ENCODE peak calls at places on chromosome 12, in five cellular contexts. U, L, Z, G and P are unnamed samples.

GRCh38 chr12:5317556-5317955 is 114.4 kb upstream of the NTF3 start:
- DNase-seq in Z (no peak), G (no peak), L (no peak), U (peak), P (no peak)

GRCh38 chr12:89245090-89245489 is 107.2 kb downstream of the DUSP6 start:
- DNase-seq in U (peak), G (no peak), Z (peak), L (peak), P (no peak)

GRCh38 chr12:25433581-25434325 is 119.3 kb downstream of the LMNTD1 start:
- DNase-seq in G (no peak), L (no peak), U (peak), Z (no peak), P (no peak)

GRCh38 chr12:67220065-67220464 is 49.1 kb upstream of the CAND1 start:
- DNase-seq in U (no peak), G (no peak), Z (no peak), L (peak), P (no peak)

GRCh38 chr12:67910360-67911292 is 78.6 kb upstream of the IFNG-AS1 start:
- DNase-seq in L (no peak), G (no peak), U (peak), Z (no peak), P (no peak)

GRCh38 chr12:11718768-11719253 is 69.3 kb downstream of the ETV6 start:
- DNase-seq in L (no peak), U (peak), G (no peak), Z (no peak), P (no peak)

GRCh38 chr12:47907851-47908454 is 3.2 kb upstream of the VDR start:
- DNase-seq in Z (no peak), U (no peak), G (no peak), L (no peak), P (no peak)

GRCh38 chr12:122799635-122800243 is 25.4 kb downstream of the CCDC62 start:
- DNase-seq in Z (no peak), U (no peak), G (no peak), L (no peak), P (no peak)

GRCh38 chr12:94099191-94099983 is 49.0 kb upstream of the PLXNC1 start:
- DNase-seq in U (peak), G (no peak), L (no peak), Z (no peak), P (no peak)

GRCh38 chr12:131473261-131473660 is 237.6 kb upstream of the SFSWAP start:
- DNase-seq in L (no peak), U (no peak), G (no peak), Z (no peak), P (no peak)

GRCh38 chr12:5441497-5442236 is 9.8 kb downstream of the NTF3 start:
- DNase-seq in G (no peak), L (peak), Z (no peak), U (peak), P (no peak)

GRCh38 chr12:113208041-113208934 is 13.0 kb upstream of the TPCN1 start:
- DNase-seq in L (peak), G (no peak), U (no peak), Z (peak), P (no peak)

GRCh38 chr12:94191023-94191422 is 42.6 kb downstream of the PLXNC1 start:
- DNase-seq in Z (no peak), G (no peak), U (no peak), L (no peak), P (no peak)

GRCh38 chr12:6935551-6936377 is 7.9 kb upstream of the RNU7-1 start:
- DNase-seq in L (no peak), G (no peak), Z (no peak), U (no peak), P (no peak)

GRCh38 chr12:20274008-20274407 is 94.3 kb upstream of the PDE3A start:
- DNase-seq in L (no peak), U (no peak), G (no peak), Z (no peak), P (no peak)

GRCh38 chr12:109192358-109192757 is 76.0 kb downstream of the ACACB start:
- DNase-seq in L (no peak), Z (no peak), G (no peak), U (peak), P (no peak)

GRCh38 chr12:57852620-57853509 is 6.3 kb upstream of the CTDSP2 start:
- DNase-seq in Z (no peak), L (peak), U (no peak), G (peak), P (no peak)

GRCh38 chr12:64610660-64611429 is 550 bp downstream of the RASSF3 start:
- DNase-seq in Z (peak), U (peak), G (peak), L (peak), P (no peak)

DNA sequence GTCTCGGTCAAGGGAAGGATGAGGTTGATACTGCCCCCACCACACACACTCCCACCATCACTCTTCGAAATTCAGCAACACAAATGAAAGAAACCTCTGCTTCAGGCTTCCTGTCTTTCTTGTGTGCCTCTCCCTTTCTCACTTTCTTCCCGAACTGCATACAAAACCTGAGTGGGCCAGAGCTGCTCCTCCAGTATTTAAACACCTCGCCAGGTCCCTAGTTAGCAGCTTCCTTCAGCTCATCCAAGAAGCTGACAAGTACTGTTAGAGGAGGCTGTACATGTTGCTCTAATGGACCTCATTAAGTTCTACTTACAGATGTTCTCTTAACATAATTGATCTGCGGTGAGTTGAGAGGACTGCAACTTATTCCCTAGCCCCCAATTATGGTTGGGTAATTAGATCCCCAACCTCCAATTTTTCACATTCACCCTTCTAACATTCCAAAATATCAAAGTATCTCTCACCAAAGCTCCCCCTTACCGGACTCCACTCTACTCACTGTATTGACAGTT is 4.1 kb upstream of the LMO3 start:
- DNase-seq in U (no peak), Z (no peak), L (no peak), G (no peak), P (no peak)
- H3K27ac ChIP-seq in U (no peak), Z (peak), L (no peak), G (peak), P (peak)

GRCh38 chr12:54863948-54864584 is 9.8 kb downstream of the MUCL1 start:
- DNase-seq in L (no peak), G (no peak), Z (no peak), U (no peak), P (no peak)
- H3K27ac ChIP-seq in L (no peak), G (no peak), Z (no peak), U (no peak), P (no peak)

GRCh38 chr12:106767954-106768501 is 6.5 kb upstream of the RIC8B start:
- DNase-seq in G (no peak), U (peak), Z (no peak), L (peak), P (no peak)
- H3K27ac ChIP-seq in G (no peak), U (peak), Z (no peak), L (peak), P (peak)

DNA sequence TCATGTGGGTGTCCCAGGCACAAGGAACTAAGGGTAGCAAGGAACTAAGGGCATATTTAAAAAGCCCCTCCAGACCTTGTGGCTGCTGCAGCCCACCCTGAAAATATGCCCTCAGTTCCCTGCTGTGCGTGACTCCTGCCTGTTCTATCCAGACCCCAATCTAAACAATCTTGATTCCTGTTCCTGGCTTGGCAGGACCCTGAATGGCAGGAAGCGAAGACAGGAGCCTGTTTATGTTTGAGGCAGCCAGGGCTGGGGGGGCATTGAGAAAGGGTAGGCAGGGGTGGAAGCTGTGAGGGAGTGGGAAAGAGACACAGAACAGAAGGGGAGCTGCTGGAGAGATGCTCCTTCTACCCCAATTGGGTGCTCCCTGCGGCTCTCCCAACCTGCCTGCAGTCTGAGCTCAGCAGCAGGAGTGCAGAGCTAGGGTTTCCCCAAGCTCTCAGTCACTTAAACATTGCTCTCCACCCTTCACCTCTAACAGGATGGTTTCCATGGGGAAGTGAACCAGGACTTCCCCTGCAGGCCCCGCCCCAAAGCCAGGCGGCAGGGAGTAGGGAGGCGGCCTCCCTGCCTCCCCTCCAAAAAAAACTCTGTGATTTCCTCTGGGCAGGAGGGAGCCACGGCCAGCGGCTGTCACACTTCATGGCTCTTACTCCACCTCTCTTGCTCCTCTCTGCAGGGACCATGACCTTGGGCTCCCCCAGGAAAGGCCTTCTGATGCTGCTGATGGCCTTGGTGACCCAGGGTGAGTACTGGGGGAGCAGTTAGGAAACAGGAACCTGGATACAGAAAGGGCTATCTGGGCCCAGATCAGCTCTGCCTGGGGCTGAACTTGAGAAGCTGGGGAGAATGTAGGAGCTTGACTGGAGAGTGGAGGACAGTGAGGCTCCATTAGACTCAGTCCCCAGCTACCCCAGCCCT is 4.7 kb downstream of the ACVRL1 start:
- DNase-seq in U (no peak), Z (no peak), G (peak), L (peak), P (no peak)
- H3K27ac ChIP-seq in U (no peak), Z (no peak), G (peak), L (no peak), P (peak)

GRCh38 chr12:41362511-41362910 is 174.4 kb downstream of the PDZRN4 start:
- DNase-seq in L (no peak), Z (no peak), U (no peak), G (no peak), P (no peak)

GRCh38 chr12:41365653-41366131 is 177.6 kb downstream of the PDZRN4 start:
- DNase-seq in U (peak), Z (no peak), L (peak), G (no peak), P (no peak)

GRCh38 chr12:41361791-41362190 is 173.7 kb downstream of the PDZRN4 start:
- DNase-seq in U (no peak), Z (no peak), L (no peak), G (no peak), P (no peak)

GRCh38 chr12:41368006-41368405 is 179.9 kb downstream of the PDZRN4 start:
- DNase-seq in Z (peak), G (no peak), U (no peak), L (peak), P (no peak)

GRCh38 chr12:41364211-41364610 is 176.1 kb downstream of the PDZRN4 start:
- DNase-seq in G (no peak), Z (no peak), U (no peak), L (no peak), P (no peak)
- H3K27ac ChIP-seq in G (no peak), Z (no peak), U (no peak), L (no peak), P (no peak)

GRCh38 chr12:30835216-30835615 is 80.5 kb upstream of the CAPRIN2 start:
- DNase-seq in U (no peak), G (no peak), L (no peak), Z (no peak), P (no peak)
- H3K27ac ChIP-seq in U (no peak), G (no peak), L (no peak), Z (no peak), P (no peak)

DNA sequence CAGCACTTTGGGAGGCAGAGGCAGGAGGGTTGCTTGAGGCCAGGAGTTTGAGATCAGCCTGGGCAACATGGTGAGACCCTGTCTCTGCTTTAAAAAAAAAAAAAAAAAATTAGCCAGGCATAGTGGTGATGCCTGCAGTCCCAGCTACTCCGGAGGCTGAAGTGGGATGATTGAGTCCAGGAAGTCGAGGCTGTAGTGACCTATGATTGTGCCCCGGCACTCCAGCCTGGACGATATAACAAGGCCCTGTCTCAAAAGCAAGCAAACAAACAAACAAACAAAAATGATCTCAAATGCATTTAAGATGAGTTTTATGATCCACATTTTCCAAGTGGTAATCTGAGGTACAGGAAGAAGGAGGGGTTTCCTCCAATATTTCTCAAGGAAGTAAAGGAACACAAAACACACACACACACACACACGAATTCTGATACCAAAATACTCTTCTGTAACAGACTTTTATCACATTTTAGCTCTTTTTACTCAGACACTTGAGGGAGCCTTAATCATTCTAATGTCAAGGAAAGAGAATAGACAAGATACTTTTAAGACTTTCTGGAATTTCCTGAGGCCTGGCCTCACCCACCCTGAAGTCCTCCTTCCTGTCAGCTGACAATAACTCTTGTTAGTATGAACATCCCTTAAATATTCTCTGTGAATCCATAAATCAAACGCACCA is 44.4 kb upstream of the CERS5 start:
- DNase-seq in G (no peak), U (no peak), L (no peak), Z (peak), P (no peak)
- H3K27ac ChIP-seq in G (peak), U (peak), L (no peak), Z (peak), P (no peak)

GRCh38 chr12:120965534-120966091 is 12.7 kb upstream of the HNF1A start:
- DNase-seq in G (no peak), U (no peak), Z (no peak), L (peak), P (no peak)
- H3K27ac ChIP-seq in G (no peak), U (no peak), Z (no peak), L (no peak), P (no peak)

GRCh38 chr12:1205512-1206060 is 214.6 kb downstream of the ERC1 start:
- DNase-seq in L (no peak), Z (peak), U (peak), G (no peak), P (no peak)

GRCh38 chr12:1203735-1204019 is 212.7 kb downstream of the ERC1 start:
- DNase-seq in Z (peak), L (no peak), G (no peak), U (no peak), P (no peak)

GRCh38 chr12:1204581-1205121 is 213.6 kb downstream of the ERC1 start:
- DNase-seq in L (no peak), Z (peak), G (no peak), U (peak), P (no peak)

GRCh38 chr12:1207276-1207675 is 216.3 kb downstream of the ERC1 start:
- DNase-seq in L (no peak), G (no peak), Z (peak), U (no peak), P (no peak)

GRCh38 chr12:1206118-1206734 is 215.2 kb downstream of the ERC1 start:
- DNase-seq in Z (peak), U (no peak), L (no peak), G (no peak), P (no peak)
- H3K27ac ChIP-seq in Z (peak), U (peak), L (no peak), G (no peak), P (no peak)

DNA sequence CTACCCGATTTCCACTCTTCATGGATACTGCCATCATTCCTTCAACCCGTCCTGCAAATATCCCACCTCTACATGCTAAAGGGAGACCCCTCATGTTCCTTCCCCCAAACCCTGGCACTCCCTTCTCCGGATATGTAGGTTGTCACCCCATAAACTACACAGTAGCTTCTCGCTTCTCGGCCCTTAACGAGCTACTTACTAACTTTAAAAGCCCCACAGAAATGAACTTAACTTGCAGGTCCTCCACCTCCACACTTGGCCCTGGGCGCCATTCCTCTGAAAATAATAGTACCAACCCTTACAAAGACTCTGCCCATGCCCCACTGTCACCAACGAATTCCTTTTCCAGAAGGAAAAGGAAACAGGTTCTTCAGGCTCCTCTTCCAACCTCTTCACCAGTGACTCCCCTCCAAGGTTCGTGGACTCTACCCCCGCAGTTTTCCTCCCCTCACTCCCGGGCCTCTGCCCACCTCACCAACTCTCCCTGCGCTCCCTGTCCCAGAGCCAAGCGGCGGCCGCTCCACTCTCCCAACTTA is 1.2 kb downstream of the SPPL3 start:
- DNase-seq in U (no peak), L (no peak), G (no peak), Z (peak), P (no peak)
- H3K27ac ChIP-seq in U (no peak), L (no peak), G (peak), Z (peak), P (peak)